ENCODE peak calls at places on chromosomes 3 and 15, in six cellular contexts. P is HCT116, N is MM.1S, S is mammary epithelial cell, J is K562, L is fibroblast of lung. V is an unnamed sample.

GRCh38 chr3:8573342-8573926 is 71.2 kb downstream of the SSUH2 start:
- DNase-seq in P (no peak), N (no peak), S (no peak), J (no peak), L (peak), V (no peak)

GRCh38 chr15:101012326-101013040 is 93.3 kb downstream of the LRRK1 start:
- DNase-seq in P (no peak), N (no peak), S (no peak), J (no peak), L (no peak), V (no peak)

GRCh38 chr3:73037369-73037699 is 24.1 kb upstream of the EBLN2 start:
- DNase-seq in P (no peak), N (no peak), S (no peak), J (no peak), L (peak), V (peak)

GRCh38 chr15:27722102-27722501 is 377.0 kb downstream of the OCA2 start:
- DNase-seq in P (no peak), N (peak), S (no peak), J (no peak), L (no peak), V (no peak)

GRCh38 chr15:68375191-68375631 is 56.8 kb downstream of the ITGA11 start:
- DNase-seq in P (no peak), N (no peak), S (no peak), J (no peak), L (no peak), V (no peak)

GRCh38 chr3:17030956-17031652 is 146.3 kb downstream of the PLCL2 start:
- DNase-seq in P (no peak), N (no peak), S (no peak), J (no peak), L (no peak), V (no peak)

GRCh38 chr15:65038428-65038827 is 6.8 kb upstream of the SLC51B start:
- DNase-seq in P (no peak), N (no peak), S (no peak), J (no peak), L (no peak), V (no peak)

GRCh38 chr3:177529716-177530335 is 332.5 kb upstream of the TBL1XR1 start:
- DNase-seq in P (no peak), N (no peak), S (no peak), J (no peak), L (peak), V (peak)

GRCh38 chr3:139639662-139640061 is 38.1 kb downstream of the NMNAT3 start:
- DNase-seq in P (no peak), N (peak), S (no peak), J (no peak), L (no peak), V (no peak)

GRCh38 chr3:12752803-12753202 is 6.3 kb downstream of the TMEM40 start:
- DNase-seq in P (no peak), N (no peak), S (no peak), J (no peak), L (no peak), V (no peak)

GRCh38 chr15:68557469-68558317 is 21.1 kb upstream of the CORO2B start:
- DNase-seq in P (no peak), N (no peak), S (no peak), J (no peak), L (no peak), V (no peak)

GRCh38 chr15:77181305-77182074 is 110.6 kb upstream of the TSPAN3 start:
- DNase-seq in P (no peak), N (peak), S (no peak), J (no peak), L (no peak), V (no peak)

GRCh38 chr3:128274837-128275236 is 121.6 kb downstream of the EEFSEC start:
- DNase-seq in P (no peak), N (no peak), S (peak), J (no peak), L (peak), V (peak)

GRCh38 chr3:121295453-121295852 is 250.3 kb downstream of the POLQ start:
- DNase-seq in P (no peak), N (no peak), S (no peak), J (no peak), L (no peak), V (no peak)

GRCh38 chr3:11606865-11607440 is 36.8 kb downstream of the VGLL4 start:
- DNase-seq in P (no peak), N (no peak), S (peak), J (no peak), L (no peak), V (no peak)

GRCh38 chr3:77329161-77329560 is 289.3 kb downstream of the ROBO2 start:
- DNase-seq in P (no peak), N (no peak), S (no peak), J (no peak), L (peak), V (no peak)

GRCh38 chr15:75729304-75730069 is 16.8 kb upstream of the CSPG4 start:
- DNase-seq in P (no peak), N (no peak), S (no peak), J (no peak), L (no peak), V (no peak)

GRCh38 chr3:136925425-136926190 is 32.2 kb upstream of the IL20RB start:
- DNase-seq in P (no peak), N (no peak), S (no peak), J (no peak), L (peak), V (no peak)

GRCh38 chr3:20680990-20681628 is 495.1 kb upstream of the SGO1 start:
- DNase-seq in P (no peak), N (no peak), S (no peak), J (no peak), L (no peak), V (peak)

GRCh38 chr15:95300958-95301357 is 1029.5 kb upstream of the NR2F2 start:
- DNase-seq in P (no peak), N (no peak), S (no peak), J (no peak), L (no peak), V (peak)

GRCh38 chr15:80942746-80943565 is 46.7 kb downstream of the MESD start:
- DNase-seq in P (no peak), N (no peak), S (no peak), J (no peak), L (no peak), V (peak)

GRCh38 chr3:50378024-50378423 is 18.7 kb upstream of the TMEM115 start:
- DNase-seq in P (no peak), N (no peak), S (no peak), J (no peak), L (no peak), V (no peak)

GRCh38 chr3:15743587-15744009 is 54.2 kb downstream of the ANKRD28 start:
- DNase-seq in P (no peak), N (no peak), S (no peak), J (no peak), L (no peak), V (no peak)

GRCh38 chr3:154684440-154684839 is 254.4 kb upstream of the GPR149 start:
- DNase-seq in P (no peak), N (peak), S (no peak), J (no peak), L (no peak), V (no peak)

GRCh38 chr3:177294221-177294620 is 96.9 kb upstream of the TBL1XR1 start:
- DNase-seq in P (no peak), N (no peak), S (peak), J (no peak), L (peak), V (peak)

GRCh38 chr3:55089211-55089610 is 161.4 kb upstream of the LRTM1 start:
- DNase-seq in P (no peak), N (no peak), S (no peak), J (no peak), L (peak), V (peak)

GRCh38 chr3:133390715-133391114 is 9.1 kb upstream of the BFSP2 start:
- DNase-seq in P (no peak), N (no peak), S (no peak), J (no peak), L (no peak), V (no peak)

GRCh38 chr3:52453496-52454234 is at the start of gene TNNC1:
- DNase-seq in P (no peak), N (no peak), S (no peak), J (no peak), L (no peak), V (no peak)

GRCh38 chr3:156093966-156094365 is 26.4 kb upstream of the KCNAB1 start:
- DNase-seq in P (no peak), N (no peak), S (no peak), J (no peak), L (no peak), V (no peak)

GRCh38 chr15:71708052-71708432 is 102.3 kb upstream of the NR2E3 start:
- DNase-seq in P (no peak), N (no peak), S (no peak), J (no peak), L (no peak), V (no peak)

GRCh38 chr3:190261740-190262139 is 60.5 kb downstream of the CLDN1 start:
- DNase-seq in P (no peak), N (no peak), S (peak), J (no peak), L (no peak), V (peak)

GRCh38 chr3:14555835-14556234 is 15.7 kb upstream of the GRIP2 start:
- DNase-seq in P (no peak), N (no peak), S (no peak), J (no peak), L (no peak), V (no peak)

GRCh38 chr15:90881978-90882721 is 2.2 kb upstream of the FES start:
- DNase-seq in P (no peak), N (no peak), S (no peak), J (no peak), L (no peak), V (no peak)

GRCh38 chr3:64082917-64083587 is 59.8 kb upstream of the PSMD6 start:
- DNase-seq in P (no peak), N (no peak), S (no peak), J (no peak), L (peak), V (no peak)

GRCh38 chr3:58628823-58629562 is 37.6 kb downstream of the FAM3D start:
- DNase-seq in P (no peak), N (no peak), S (no peak), J (no peak), L (peak), V (peak)

GRCh38 chr3:45547764-45548683 is 46.5 kb upstream of the LIMD1 start:
- DNase-seq in P (no peak), N (no peak), S (no peak), J (no peak), L (peak), V (peak)

GRCh38 chr3:140276698-140277097 is 341.7 kb downstream of the CLSTN2 start:
- DNase-seq in P (peak), N (no peak), S (peak), J (peak), L (no peak), V (no peak)

GRCh38 chr3:119536757-119537156 is 22.7 kb downstream of the CD80 start:
- DNase-seq in P (no peak), N (no peak), S (no peak), J (no peak), L (no peak), V (no peak)

GRCh38 chr3:150763841-150764483 is 993 bp upstream of the SIAH2 start:
- DNase-seq in P (peak), N (peak), S (no peak), J (no peak), L (peak), V (no peak)

GRCh38 chr3:158093526-158093925 is 12.7 kb downstream of the SHOX2 start:
- DNase-seq in P (no peak), N (no peak), S (no peak), J (no peak), L (no peak), V (no peak)
- TF ChIP-seq EZH2 in P (no peak), N (no peak), S (no peak), J (no peak), L (no peak), V (no peak)

GRCh38 chr3:95354494-95354893 is 1291.6 kb downstream of the NSUN3 start:
- DNase-seq in P (no peak), N (no peak), S (no peak), J (no peak), L (no peak), V (no peak)
- H3K4me3 ChIP-seq in P (no peak), N (no peak), S (no peak), J (no peak), L (no peak), V (no peak)

DNA sequence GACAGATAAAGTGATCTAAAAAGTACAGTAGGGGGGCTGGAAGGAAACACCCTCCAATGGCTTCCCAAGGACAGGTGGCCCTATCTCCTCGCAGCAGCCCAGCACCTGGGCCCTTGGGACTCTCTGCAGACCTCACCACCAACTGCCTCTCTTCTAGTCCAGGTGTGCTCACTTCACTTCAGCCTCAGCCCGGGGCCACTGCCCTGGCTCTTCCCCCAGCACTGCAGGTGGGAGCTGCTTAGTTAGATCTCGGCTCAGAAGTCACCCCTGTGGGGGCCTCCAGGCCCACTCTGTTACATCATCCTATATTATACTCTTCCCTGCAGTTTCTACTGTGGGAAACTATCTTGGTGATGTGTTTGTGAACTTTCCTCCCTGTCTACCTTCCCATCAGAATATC is 2.0 kb downstream of the KLF15 start:
- DNase-seq in P (no peak), N (peak), S (no peak), J (peak), L (no peak), V (no peak)
- TF ChIP-seq EZH2 in P (no peak), N (no peak), S (no peak), J (no peak), L (no peak), V (no peak)

DNA sequence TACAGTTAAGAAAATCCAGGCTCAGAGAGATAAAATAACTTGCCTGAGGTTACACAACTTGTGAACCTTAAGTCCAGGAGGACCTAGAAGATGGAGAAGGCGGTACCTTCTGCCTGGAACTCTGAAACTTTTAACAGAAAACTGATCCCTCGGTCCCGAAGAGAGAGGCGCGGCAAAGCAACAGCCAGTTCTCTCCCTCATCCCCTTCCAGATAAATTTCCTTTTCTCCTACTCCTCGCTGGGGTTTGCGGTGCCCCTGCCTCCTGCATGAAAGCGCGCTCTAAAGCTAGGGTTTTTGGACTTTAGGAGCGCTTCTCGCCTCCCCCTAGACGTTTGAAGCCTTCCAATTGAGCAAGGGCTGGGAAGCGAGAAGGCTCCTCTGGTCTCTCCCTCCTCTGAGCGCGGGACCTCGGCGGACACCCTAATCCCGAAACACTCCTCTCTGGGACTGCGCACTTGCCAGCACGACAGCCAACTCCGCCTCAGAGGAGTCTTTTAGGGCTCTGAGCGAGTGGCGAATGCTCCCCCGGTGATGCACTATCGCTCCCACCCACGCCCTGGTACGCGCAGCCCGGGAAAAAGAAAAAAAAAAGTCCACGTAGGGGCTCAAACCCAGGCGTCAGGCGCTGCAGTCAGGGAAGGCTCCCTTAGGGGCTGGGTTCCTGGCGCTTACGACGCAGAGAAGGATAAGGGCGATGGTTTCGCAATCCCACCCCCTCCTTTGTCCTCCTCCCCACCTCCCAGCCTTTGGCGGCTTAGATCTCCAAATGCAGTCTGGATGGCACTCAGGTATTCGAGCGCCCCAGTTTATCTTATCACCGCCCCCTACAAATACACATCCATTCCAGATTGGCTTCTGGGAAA is 7.9 kb upstream of the EOMES start:
- DNase-seq in P (no peak), N (no peak), S (no peak), J (no peak), L (no peak), V (no peak)
- H3K4me3 ChIP-seq in P (no peak), N (no peak), S (peak), J (no peak), L (peak), V (no peak)

GRCh38 chr3:185151959-185152432 is 864 bp downstream of the C3orf70 start:
- DNase-seq in P (no peak), N (no peak), S (no peak), J (no peak), L (peak), V (no peak)
- TF ChIP-seq EZH2 in P (no peak), N (no peak), S (no peak), J (no peak), L (no peak), V (no peak)

GRCh38 chr3:160986060-160986459 is 119.1 kb downstream of the B3GALNT1 start:
- DNase-seq in P (no peak), N (no peak), S (no peak), J (no peak), L (no peak), V (no peak)
- H3K4me3 ChIP-seq in P (no peak), N (no peak), S (no peak), J (no peak), L (no peak), V (no peak)

GRCh38 chr15:45377630-45378148 is 655 bp downstream of the GATM start:
- DNase-seq in P (no peak), N (no peak), S (no peak), J (no peak), L (no peak), V (no peak)

GRCh38 chr15:45375836-45376235 is 2.5 kb downstream of the GATM start:
- DNase-seq in P (no peak), N (no peak), S (no peak), J (no peak), L (no peak), V (no peak)

GRCh38 chr15:45378149-45378912 is at the start of gene GATM:
- DNase-seq in P (no peak), N (peak), S (peak), J (no peak), L (peak), V (peak)

GRCh38 chr15:45376300-45376928 is 1.9 kb downstream of the GATM start:
- DNase-seq in P (no peak), N (no peak), S (no peak), J (no peak), L (no peak), V (no peak)

GRCh38 chr15:45376967-45377629 is 1.2 kb downstream of the GATM start:
- DNase-seq in P (no peak), N (no peak), S (no peak), J (no peak), L (no peak), V (no peak)
- TF ChIP-seq EZH2 in P (no peak), N (no peak), S (no peak), J (no peak), L (no peak), V (no peak)

GRCh38 chr15:74174216-74174965 is 881 bp downstream of the ISLR start:
- DNase-seq in P (no peak), N (no peak), S (no peak), J (no peak), L (peak), V (no peak)

GRCh38 chr15:74171965-74172541 is 1.5 kb upstream of the ISLR start:
- DNase-seq in P (no peak), N (no peak), S (no peak), J (no peak), L (no peak), V (no peak)

GRCh38 chr15:74174966-74175270 is 1.4 kb downstream of the ISLR start:
- DNase-seq in P (no peak), N (no peak), S (no peak), J (no peak), L (no peak), V (no peak)

GRCh38 chr15:74172751-74173544 is 562 bp upstream of the ISLR start:
- DNase-seq in P (no peak), N (no peak), S (no peak), J (peak), L (peak), V (peak)

DNA sequence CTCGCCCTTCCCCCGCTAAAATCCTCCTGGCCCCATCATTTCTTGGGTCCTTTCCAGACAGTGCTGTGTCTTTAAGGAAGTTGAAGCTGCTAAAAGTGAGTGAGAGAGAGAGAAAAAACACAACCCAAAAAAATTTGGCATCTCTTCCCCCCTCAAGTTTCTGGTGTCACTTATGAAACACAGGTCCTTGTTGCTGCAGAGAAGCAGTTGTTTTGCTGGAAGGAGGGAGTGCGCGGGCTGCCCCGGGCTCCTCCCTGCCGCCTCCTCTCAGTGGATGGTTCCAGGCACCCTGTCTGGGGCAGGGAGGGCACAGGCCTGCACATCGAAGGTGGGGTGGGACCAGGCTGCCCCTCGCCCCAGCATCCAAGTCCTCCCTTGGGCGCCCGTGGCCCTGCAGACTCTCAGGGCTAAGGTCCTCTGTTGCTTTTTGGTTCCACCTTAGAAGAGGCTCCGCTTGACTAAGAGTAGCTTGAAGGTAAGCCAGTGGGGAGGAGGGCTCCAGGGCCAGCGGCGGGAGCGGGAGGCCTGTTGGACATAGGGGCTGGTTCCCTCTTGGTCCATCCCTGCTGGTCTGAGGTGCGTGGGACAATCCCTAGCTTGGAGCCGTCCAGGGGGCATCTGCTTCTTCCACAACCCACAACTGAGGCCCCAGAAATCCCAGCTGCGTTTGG is at the start of gene ISLR:
- DNase-seq in P (no peak), N (no peak), S (no peak), J (no peak), L (peak), V (peak)
- H3K4me3 ChIP-seq in P (no peak), N (no peak), S (no peak), J (no peak), L (peak), V (no peak)

GRCh38 chr3:152835311-152836102 is 576 bp downstream of the P2RY1 start:
- DNase-seq in P (no peak), N (peak), S (peak), J (peak), L (peak), V (peak)
- TF ChIP-seq EZH2 in P (no peak), N (no peak), S (no peak), J (no peak), L (peak), V (peak)

V was measured in astrocyte.